ENCODE peak calls at places on chromosome 19, in four cellular contexts. I is NCI-H1436 treated with DMSO at 0.1 percent for 48 hours, V is anterior cingulate cortex, C is HEK293T. M is an unnamed sample.

GRCh38 chr19:53812335-53812734 is 11.8 kb downstream of the NLRP12 start:
- DNase-seq in I (no peak), V (no peak), C (peak; percentile 13), M (peak; percentile 21)

GRCh38 chr19:17863520-17864182 is 3.9 kb downstream of the RPL18A start:
- DNase-seq in I (no peak), V (no peak), C (no peak), M (no peak)

GRCh38 chr19:17488593-17489391 is 18.5 kb downstream of the SLC27A1 start:
- DNase-seq in I (no peak), V (no peak), C (peak; percentile 92), M (peak; percentile 87)

GRCh38 chr19:47719047-47719885 is 6.0 kb downstream of the EHD2 start:
- DNase-seq in I (no peak), V (peak; percentile 54), C (no peak), M (no peak)

GRCh38 chr19:43721469-43722048 is 5.7 kb downstream of the IRGC start:
- DNase-seq in I (no peak), V (no peak), C (no peak), M (no peak)

GRCh38 chr19:16143399-16144215 is at the start of gene HSH2D:
- DNase-seq in I (no peak), V (no peak), C (no peak), M (no peak)

GRCh38 chr19:4909897-4910593 is 744 bp downstream of the UHRF1 start:
- DNase-seq in I (peak; percentile 70), V (peak; percentile 86), C (peak; percentile 93), M (peak; percentile 85)

GRCh38 chr19:8363803-8364771 is at the start of gene ANGPTL4:
- DNase-seq in I (no peak), V (peak; percentile 47), C (no peak), M (no peak)

GRCh38 chr19:41703602-41704293 is 4.7 kb upstream of the CEACAM5 start:
- DNase-seq in I (no peak), V (no peak), C (no peak), M (no peak)

GRCh38 chr19:22600690-22601648 is 33.2 kb upstream of the ZNF492 start:
- DNase-seq in I (no peak), V (no peak), C (no peak), M (no peak)

GRCh38 chr19:17209126-17210036 is 5.8 kb upstream of the USE1 start:
- DNase-seq in I (no peak), V (no peak), C (peak; percentile 99), M (peak; percentile 89)

GRCh38 chr19:16442386-16443276 is 29.1 kb downstream of the EPS15L1 start:
- DNase-seq in I (no peak), V (no peak), C (no peak), M (no peak)

GRCh38 chr19:58317481-58318072 is 9.2 kb upstream of the ZSCAN22 start:
- DNase-seq in I (no peak), V (no peak), C (no peak), M (peak; percentile 6)

GRCh38 chr19:19274716-19275115 is 1.6 kb upstream of the TM6SF2 start:
- DNase-seq in I (no peak), V (no peak), C (no peak), M (no peak)

GRCh38 chr19:13097331-13098258 is 5.1 kb downstream of the LYL1 start:
- DNase-seq in I (no peak), V (no peak), C (no peak), M (no peak)

GRCh38 chr19:12944064-12944674 is 1.5 kb upstream of the RAD23A start:
- DNase-seq in I (no peak), V (no peak), C (no peak), M (no peak)

GRCh38 chr19:30066781-30067759 is 125.0 kb downstream of the URI1 start:
- DNase-seq in I (no peak), V (no peak), C (no peak), M (no peak)

GRCh38 chr19:1066748-1067340 is at the start of gene ARHGAP45:
- DNase-seq in I (no peak), V (no peak), C (peak; percentile 42), M (no peak)

GRCh38 chr19:15378529-15379082 is 981 bp downstream of the AKAP8 start:
- DNase-seq in I (no peak), V (no peak), C (peak; percentile 51), M (peak; percentile 37)

GRCh38 chr19:42177686-42178019 is 39.8 kb downstream of the DEDD2 start:
- DNase-seq in I (no peak), V (no peak), C (no peak), M (no peak)

GRCh38 chr19:32936065-32936464 is 35.7 kb downstream of the CEP89 start:
- DNase-seq in I (no peak), V (no peak), C (no peak), M (no peak)

GRCh38 chr19:54677217-54677616 is 14.4 kb downstream of the LILRB4 start:
- DNase-seq in I (no peak), V (no peak), C (no peak), M (no peak)

GRCh38 chr19:3281026-3281425 is 56.6 kb downstream of the CELF5 start:
- DNase-seq in I (no peak), V (no peak), C (no peak), M (no peak)

GRCh38 chr19:35782589-35782988 is 7.2 kb downstream of the ARHGAP33 start:
- DNase-seq in I (no peak), V (no peak), C (no peak), M (no peak)

GRCh38 chr19:44332145-44332544 is 24.3 kb downstream of the ZNF112 start:
- DNase-seq in I (no peak), V (no peak), C (no peak), M (no peak)

GRCh38 chr19:40611900-40612698 is 10.9 kb downstream of the LTBP4 start:
- DNase-seq in I (no peak), V (no peak), C (no peak), M (no peak)

GRCh38 chr19:10315335-10316214 is at the start of gene FDX2:
- DNase-seq in I (no peak), V (peak; percentile 76), C (peak; percentile 91), M (peak; percentile 79)

GRCh38 chr19:47518139-47518538 is 3.3 kb upstream of the NAPA start:
- DNase-seq in I (no peak), V (no peak), C (no peak), M (no peak)

GRCh38 chr19:6891761-6892385 is 4.5 kb downstream of the ADGRE1 start:
- DNase-seq in I (no peak), V (no peak), C (no peak), M (no peak)

GRCh38 chr19:55466246-55466614 is 1.7 kb upstream of the C19orf85 start:
- DNase-seq in I (no peak), V (no peak), C (no peak), M (no peak)

GRCh38 chr19:49442354-49442753 is 1.0 kb upstream of the SLC17A7 start:
- DNase-seq in I (no peak), V (no peak), C (no peak), M (peak; percentile 62)

GRCh38 chr19:35720163-35720524 is 2.3 kb downstream of the KMT2B start:
- DNase-seq in I (no peak), V (no peak), C (no peak), M (no peak)

GRCh38 chr19:10508707-10509106 is 5.6 kb upstream of the KEAP1 start:
- DNase-seq in I (no peak), V (no peak), C (no peak), M (no peak)

GRCh38 chr19:10001899-10002298 is 8.4 kb downstream of the COL5A3 start:
- DNase-seq in I (no peak), V (no peak), C (peak; percentile 32), M (peak; percentile 59)

GRCh38 chr19:38401148-38401547 is 1.7 kb upstream of the FAM98C start:
- DNase-seq in I (no peak), V (no peak), C (no peak), M (no peak)

GRCh38 chr19:51375504-51376221 is 3.2 kb upstream of the NKG7 start:
- DNase-seq in I (no peak), V (no peak), C (no peak), M (no peak)